ENCODE peak calls at places on chromosomes 3 and 15, in seven cellular contexts. K is stomach, M is fibroblast of lung, N is GM23338, Q is fibroblast of the aortic adventitia, A is epithelial cell of proximal tubule, I is astrocyte. P is an unnamed sample.

GRCh38 chr3:125519678-125520562 is at the start of gene SNX4:
- DNase-seq in K (peak), M (peak), N (peak), Q (peak), A (peak), I (peak), P (peak)

GRCh38 chr3:142866841-142867631 is 21.8 kb downstream of the PCOLCE2 start:
- DNase-seq in K (peak), M (no peak), N (peak), Q (no peak), A (no peak), I (no peak), P (no peak)

GRCh38 chr3:49629866-49630265 is 44.3 kb upstream of the APEH start:
- DNase-seq in K (no peak), M (no peak), N (no peak), Q (no peak), A (no peak), I (no peak), P (no peak)

GRCh38 chr3:124826703-124827102 is 60.5 kb downstream of the ITGB5 start:
- DNase-seq in K (no peak), M (peak), N (peak), Q (peak), A (no peak), I (peak), P (peak)

GRCh38 chr3:17905996-17906395 is 163.6 kb upstream of the TBC1D5 start:
- DNase-seq in K (no peak), M (peak), N (no peak), Q (no peak), A (no peak), I (no peak), P (no peak)

GRCh38 chr15:77975332-77976119 is 102.0 kb downstream of the TBC1D2B start:
- DNase-seq in K (no peak), M (no peak), N (no peak), Q (no peak), A (no peak), I (no peak), P (no peak)

GRCh38 chr15:51751687-51752683 is 588 bp downstream of the TMOD2 start:
- DNase-seq in K (peak), M (peak), N (peak), Q (no peak), A (no peak), I (no peak), P (no peak)

GRCh38 chr3:49406571-49407565 is 4.9 kb downstream of the RHOA start:
- DNase-seq in K (no peak), M (no peak), N (no peak), Q (no peak), A (no peak), I (no peak), P (no peak)

GRCh38 chr3:151371531-151371930 is 13.0 kb downstream of the P2RY12 start:
- DNase-seq in K (no peak), M (peak), N (no peak), Q (peak), A (no peak), I (no peak), P (no peak)

GRCh38 chr3:73768594-73769308 is 144.0 kb upstream of the PDZRN3 start:
- DNase-seq in K (no peak), M (no peak), N (peak), Q (peak), A (no peak), I (no peak), P (no peak)

GRCh38 chr3:24306518-24306917 is 188.1 kb downstream of the THRB start:
- DNase-seq in K (no peak), M (no peak), N (no peak), Q (no peak), A (no peak), I (no peak), P (no peak)

GRCh38 chr3:52216585-52217408 is 8.6 kb downstream of the TLR9 start:
- DNase-seq in K (peak), M (peak), N (no peak), Q (peak), A (peak), I (peak), P (peak)

GRCh38 chr15:62914461-62915079 is 128.0 kb upstream of the TPM1 start:
- DNase-seq in K (no peak), M (no peak), N (peak), Q (no peak), A (no peak), I (no peak), P (no peak)

GRCh38 chr3:126342991-126343661 is 14.1 kb downstream of the KLF15 start:
- DNase-seq in K (peak), M (no peak), N (peak), Q (peak), A (no peak), I (peak), P (no peak)

GRCh38 chr3:40044487-40044886 is 235.1 kb downstream of the MYRIP start:
- DNase-seq in K (no peak), M (peak), N (no peak), Q (peak), A (no peak), I (peak), P (peak)

GRCh38 chr3:128870327-128870726 is 9.1 kb upstream of the ACAD9 start:
- DNase-seq in K (no peak), M (no peak), N (no peak), Q (no peak), A (no peak), I (no peak), P (no peak)

GRCh38 chr3:183534249-183534648 is 21.3 kb downstream of the KLHL6 start:
- DNase-seq in K (no peak), M (peak), N (no peak), Q (no peak), A (peak), I (no peak), P (peak)

GRCh38 chr15:64464271-64465005 is 4.1 kb downstream of the ZNF609 start:
- DNase-seq in K (no peak), M (peak), N (no peak), Q (peak), A (no peak), I (peak), P (no peak)

GRCh38 chr15:74618841-74619596 is 3.4 kb downstream of the CLK3 start:
- DNase-seq in K (no peak), M (no peak), N (no peak), Q (no peak), A (no peak), I (no peak), P (no peak)

GRCh38 chr3:193207874-193208273 is 33.1 kb upstream of the PLAAT1 start:
- DNase-seq in K (no peak), M (no peak), N (no peak), Q (no peak), A (no peak), I (no peak), P (no peak)

GRCh38 chr15:51128701-51129100 is 34.0 kb upstream of the TNFAIP8L3 start:
- DNase-seq in K (no peak), M (peak), N (no peak), Q (peak), A (no peak), I (peak), P (no peak)

GRCh38 chr3:45029661-45030060 is 3.6 kb downstream of the CLEC3B start:
- DNase-seq in K (no peak), M (peak), N (no peak), Q (peak), A (no peak), I (peak), P (peak)

GRCh38 chr15:68475449-68475848 is 43.5 kb upstream of the ITGA11 start:
- DNase-seq in K (no peak), M (no peak), N (no peak), Q (no peak), A (no peak), I (no peak), P (no peak)
- H3K4me3 ChIP-seq in K (no peak), M (no peak), N (no peak), Q (no peak), A (no peak), I (no peak), P (no peak)

DNA sequence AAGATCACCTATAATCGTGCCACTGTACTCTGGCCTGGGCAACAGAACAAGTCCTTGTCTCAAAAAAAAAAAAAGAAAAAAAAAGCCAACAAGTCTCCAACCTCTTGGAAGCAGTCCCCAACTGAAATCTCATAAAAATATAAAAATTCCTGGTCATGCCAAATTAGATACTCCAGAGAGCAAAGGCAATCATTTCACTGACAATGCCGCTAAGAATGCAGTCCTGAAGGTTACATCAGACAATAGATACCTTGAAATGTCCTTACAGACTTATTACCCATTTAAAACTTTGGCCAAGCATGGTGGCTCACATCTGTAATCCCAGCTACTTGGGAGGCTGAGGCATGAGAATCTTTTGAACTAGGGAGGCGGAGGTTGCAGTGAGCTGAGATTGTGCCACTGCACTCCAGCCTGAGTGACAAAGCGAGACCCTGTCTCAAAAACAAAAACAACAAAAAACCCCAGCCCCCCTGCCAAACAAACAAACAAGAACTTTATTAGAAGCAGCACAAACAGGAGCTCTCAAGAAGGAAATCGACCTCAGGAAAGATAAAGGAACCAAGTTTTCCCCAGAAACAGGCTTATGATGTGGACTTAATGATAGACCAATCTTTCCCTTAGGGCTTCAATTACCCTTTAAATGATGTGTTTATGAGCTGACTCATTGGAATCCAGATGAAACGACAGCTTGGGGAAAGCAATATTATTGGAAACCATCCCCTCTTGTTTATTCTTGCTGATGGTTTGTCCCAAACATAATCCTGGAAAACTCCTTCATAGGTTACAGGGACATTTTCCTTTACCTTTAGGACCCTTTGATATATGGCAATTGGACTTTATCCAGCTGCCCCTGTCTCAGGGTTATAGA is 53.1 kb upstream of the XCR1 start:
- DNase-seq in K (no peak), M (no peak), N (no peak), Q (no peak), A (no peak), I (no peak), P (no peak)
- H3K4me3 ChIP-seq in K (no peak), M (no peak), N (no peak), Q (no peak), A (no peak), I (no peak), P (no peak)

GRCh38 chr15:48643236-48643635 is 2.3 kb downstream of the FBN1 start:
- DNase-seq in K (no peak), M (no peak), N (no peak), Q (peak), A (no peak), I (no peak), P (no peak)
- H3K4me3 ChIP-seq in K (peak), M (peak), N (peak), Q (peak), A (peak), I (peak), P (peak)

DNA sequence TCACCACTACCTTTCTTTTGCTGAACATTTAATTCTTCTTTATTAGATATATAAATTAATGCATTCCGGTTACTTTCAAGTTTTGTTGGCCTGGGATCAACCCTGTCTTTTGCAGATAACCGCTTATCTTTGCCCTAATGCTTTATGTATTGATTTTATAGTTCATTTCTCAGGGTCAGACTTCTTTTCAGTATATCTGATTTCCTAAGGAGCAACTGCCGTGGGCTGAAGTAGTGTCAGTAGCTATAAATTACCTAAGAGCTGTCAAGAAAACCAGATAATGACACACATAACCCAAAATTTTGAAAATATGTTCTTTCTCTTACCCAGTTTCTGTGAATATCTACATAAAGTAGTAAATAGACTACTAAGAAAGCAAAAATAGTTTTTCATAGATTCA is 38.0 kb downstream of the COL6A5 start:
- DNase-seq in K (no peak), M (no peak), N (no peak), Q (no peak), A (no peak), I (no peak), P (no peak)
- H3K4me3 ChIP-seq in K (no peak), M (no peak), N (no peak), Q (no peak), A (no peak), I (no peak), P (no peak)

P was measured in brain microvascular endothelial cell.